ENCODE peak calls at places on chromosomes 6 and 20, in seven cellular contexts. One of them, this sample, is unnamed.

GRCh38 chr6:22205266-22205665 is 91.6 kb downstream of the PRL start:
- DNase-seq in right lobe of liver: no peak
- DNase-seq in ovary: no peak
- DNase-seq in breast epithelium: no peak
- DNase-seq in A549: no peak
- DNase-seq in IMR-90: no peak
- DNase-seq in uterus: no peak
- DNase-seq in this sample: no peak

GRCh38 chr6:65259080-65259479 is 447.9 kb downstream of the EYS start:
- DNase-seq in IMR-90: peak
- DNase-seq in uterus: no peak
- DNase-seq in A549: peak
- DNase-seq in breast epithelium: no peak
- DNase-seq in ovary: no peak
- DNase-seq in right lobe of liver: no peak
- DNase-seq in this sample: no peak

GRCh38 chr6:42137192-42137753 is 5.1 kb downstream of the C6orf132 start:
- DNase-seq in A549: peak
- DNase-seq in right lobe of liver: no peak
- DNase-seq in ovary: no peak
- DNase-seq in uterus: no peak
- DNase-seq in breast epithelium: peak
- DNase-seq in IMR-90: no peak
- DNase-seq in this sample: no peak

GRCh38 chr6:41584668-41585205 is 38.6 kb downstream of the FOXP4 start:
- DNase-seq in ovary: no peak
- DNase-seq in breast epithelium: peak
- DNase-seq in IMR-90: no peak
- DNase-seq in A549: no peak
- DNase-seq in right lobe of liver: peak
- DNase-seq in uterus: no peak
- DNase-seq in this sample: no peak

GRCh38 chr6:7324520-7324919 is 11.5 kb upstream of the SSR1 start:
- DNase-seq in breast epithelium: no peak
- DNase-seq in right lobe of liver: no peak
- DNase-seq in A549: no peak
- DNase-seq in ovary: no peak
- DNase-seq in uterus: no peak
- DNase-seq in IMR-90: no peak
- DNase-seq in this sample: no peak

GRCh38 chr6:67759001-67759400 is 876.1 kb upstream of the ADGRB3 start:
- DNase-seq in uterus: no peak
- DNase-seq in ovary: no peak
- DNase-seq in A549: no peak
- DNase-seq in breast epithelium: no peak
- DNase-seq in IMR-90: no peak
- DNase-seq in right lobe of liver: no peak
- DNase-seq in this sample: no peak

GRCh38 chr6:124962617-124963415 is 579 bp downstream of the RNF217 start:
- DNase-seq in breast epithelium: no peak
- DNase-seq in right lobe of liver: peak
- DNase-seq in uterus: peak
- DNase-seq in IMR-90: peak
- DNase-seq in A549: peak
- DNase-seq in ovary: peak
- DNase-seq in this sample: peak

GRCh38 chr20:57443866-57444265 is 52.7 kb downstream of the RBM38 start:
- DNase-seq in breast epithelium: no peak
- DNase-seq in A549: no peak
- DNase-seq in right lobe of liver: no peak
- DNase-seq in uterus: no peak
- DNase-seq in ovary: no peak
- DNase-seq in IMR-90: no peak
- DNase-seq in this sample: no peak

GRCh38 chr6:148964467-148964866 is 217.6 kb downstream of the UST start:
- DNase-seq in right lobe of liver: no peak
- DNase-seq in IMR-90: no peak
- DNase-seq in breast epithelium: no peak
- DNase-seq in uterus: no peak
- DNase-seq in A549: no peak
- DNase-seq in ovary: no peak
- DNase-seq in this sample: no peak

GRCh38 chr20:39605361-39605760 is 643.2 kb downstream of the DHX35 start:
- DNase-seq in A549: no peak
- DNase-seq in breast epithelium: no peak
- DNase-seq in IMR-90: no peak
- DNase-seq in ovary: no peak
- DNase-seq in right lobe of liver: no peak
- DNase-seq in uterus: no peak
- DNase-seq in this sample: no peak

GRCh38 chr6:33699131-33699530 is 12.4 kb downstream of the UQCC2 start:
- DNase-seq in ovary: peak
- DNase-seq in IMR-90: no peak
- DNase-seq in uterus: no peak
- DNase-seq in breast epithelium: no peak
- DNase-seq in right lobe of liver: no peak
- DNase-seq in A549: no peak
- DNase-seq in this sample: no peak

GRCh38 chr6:19382676-19383075 is 454.5 kb upstream of the ID4 start:
- DNase-seq in breast epithelium: no peak
- DNase-seq in uterus: no peak
- DNase-seq in A549: no peak
- DNase-seq in IMR-90: no peak
- DNase-seq in ovary: no peak
- DNase-seq in right lobe of liver: no peak
- DNase-seq in this sample: no peak

GRCh38 chr6:14254505-14254904 is 136.9 kb downstream of the CD83 start:
- DNase-seq in A549: no peak
- DNase-seq in ovary: no peak
- DNase-seq in right lobe of liver: no peak
- DNase-seq in uterus: no peak
- DNase-seq in IMR-90: no peak
- DNase-seq in breast epithelium: no peak
- DNase-seq in this sample: no peak

GRCh38 chr6:39128832-39129231 is 13.8 kb upstream of the SAYSD1 start:
- DNase-seq in A549: no peak
- DNase-seq in ovary: no peak
- DNase-seq in uterus: no peak
- DNase-seq in IMR-90: no peak
- DNase-seq in breast epithelium: no peak
- DNase-seq in right lobe of liver: no peak
- DNase-seq in this sample: no peak

GRCh38 chr6:75170666-75171065 is 35.2 kb downstream of the COL12A1 start:
- DNase-seq in uterus: no peak
- DNase-seq in breast epithelium: no peak
- DNase-seq in IMR-90: no peak
- DNase-seq in ovary: no peak
- DNase-seq in A549: no peak
- DNase-seq in right lobe of liver: no peak
- DNase-seq in this sample: no peak

GRCh38 chr6:44270526-44271405 is 516 bp downstream of the TMEM151B start:
- DNase-seq in uterus: no peak
- DNase-seq in right lobe of liver: peak
- DNase-seq in A549: no peak
- DNase-seq in ovary: no peak
- DNase-seq in breast epithelium: no peak
- DNase-seq in IMR-90: no peak
- DNase-seq in this sample: no peak

GRCh38 chr6:98977606-98978292 is 30.0 kb upstream of the FBXL4 start:
- DNase-seq in IMR-90: no peak
- DNase-seq in A549: no peak
- DNase-seq in uterus: no peak
- DNase-seq in breast epithelium: no peak
- DNase-seq in right lobe of liver: no peak
- DNase-seq in ovary: no peak
- DNase-seq in this sample: no peak

GRCh38 chr6:98973571-98973970 is 25.8 kb upstream of the FBXL4 start:
- DNase-seq in breast epithelium: no peak
- DNase-seq in A549: no peak
- DNase-seq in IMR-90: no peak
- DNase-seq in ovary: no peak
- DNase-seq in uterus: no peak
- DNase-seq in right lobe of liver: no peak
- DNase-seq in this sample: no peak

GRCh38 chr6:98974309-98974708 is 26.6 kb upstream of the FBXL4 start:
- DNase-seq in A549: no peak
- DNase-seq in ovary: no peak
- DNase-seq in breast epithelium: no peak
- DNase-seq in uterus: no peak
- DNase-seq in IMR-90: no peak
- DNase-seq in right lobe of liver: no peak
- DNase-seq in this sample: no peak

GRCh38 chr6:98976674-98977365 is 29.1 kb upstream of the FBXL4 start:
- DNase-seq in A549: no peak
- DNase-seq in IMR-90: no peak
- DNase-seq in right lobe of liver: no peak
- DNase-seq in breast epithelium: no peak
- DNase-seq in uterus: no peak
- DNase-seq in ovary: no peak
- DNase-seq in this sample: no peak

DNA sequence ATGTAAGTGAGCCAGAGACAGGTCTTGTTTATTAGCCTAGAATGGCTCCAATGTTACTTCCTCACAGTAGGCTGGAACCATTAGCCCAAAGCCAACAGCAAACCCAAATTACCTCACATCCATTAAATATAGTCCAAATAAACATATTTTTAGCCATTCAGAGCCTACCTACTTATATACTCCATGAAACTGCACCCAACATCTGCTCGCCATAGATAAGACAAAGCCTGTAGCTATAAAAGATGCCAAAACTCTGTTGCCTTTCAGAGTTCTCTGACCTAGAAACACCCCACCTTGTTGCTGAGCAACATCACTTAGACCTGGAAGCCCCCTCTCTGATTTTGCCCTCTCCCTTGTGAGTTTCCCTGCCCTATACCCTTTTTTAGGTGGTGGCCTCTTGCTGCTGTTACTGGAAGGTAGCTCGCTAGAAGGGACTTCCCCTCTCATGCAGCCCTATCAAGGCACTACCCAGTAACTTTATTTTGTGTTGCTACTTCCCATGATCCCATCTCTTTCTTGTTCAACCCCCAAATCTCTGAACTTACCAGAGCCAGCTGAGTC is 27.7 kb upstream of the FBXL4 start:
- DNase-seq in A549: no peak
- DNase-seq in ovary: no peak
- DNase-seq in breast epithelium: no peak
- DNase-seq in uterus: no peak
- DNase-seq in IMR-90: no peak
- DNase-seq in right lobe of liver: no peak
- DNase-seq in this sample: no peak
- H3K4me3 ChIP-seq in A549: no peak
- H3K4me3 ChIP-seq in ovary: no peak
- H3K4me3 ChIP-seq in breast epithelium: no peak
- H3K4me3 ChIP-seq in uterus: no peak
- H3K4me3 ChIP-seq in IMR-90: no peak
- H3K4me3 ChIP-seq in right lobe of liver: no peak
- H3K4me3 ChIP-seq in this sample: no peak

GRCh38 chr6:37174515-37175331 is 4.8 kb downstream of the PIM1 start:
- DNase-seq in A549: no peak
- DNase-seq in ovary: no peak
- DNase-seq in IMR-90: no peak
- DNase-seq in right lobe of liver: no peak
- DNase-seq in breast epithelium: no peak
- DNase-seq in uterus: no peak
- DNase-seq in this sample: no peak
- TF ChIP-seq POLR2A in A549: no peak
- TF ChIP-seq POLR2A in ovary: no peak
- TF ChIP-seq POLR2A in IMR-90: no peak
- TF ChIP-seq POLR2A in right lobe of liver: peak
- TF ChIP-seq POLR2A in breast epithelium: no peak
- TF ChIP-seq POLR2A in uterus: no peak
- TF ChIP-seq POLR2A in this sample: no peak

GRCh38 chr6:2546941-2547716 is 203.6 kb downstream of the MYLK4 start:
- DNase-seq in breast epithelium: no peak
- DNase-seq in uterus: no peak
- DNase-seq in A549: no peak
- DNase-seq in right lobe of liver: no peak
- DNase-seq in ovary: no peak
- DNase-seq in IMR-90: no peak
- DNase-seq in this sample: no peak
- H3K4me3 ChIP-seq in breast epithelium: no peak
- H3K4me3 ChIP-seq in uterus: no peak
- H3K4me3 ChIP-seq in A549: no peak
- H3K4me3 ChIP-seq in right lobe of liver: no peak
- H3K4me3 ChIP-seq in ovary: no peak
- H3K4me3 ChIP-seq in IMR-90: no peak
- H3K4me3 ChIP-seq in this sample: no peak

GRCh38 chr6:21067521-21067920 is 526.0 kb upstream of the SOX4 start:
- DNase-seq in IMR-90: no peak
- DNase-seq in right lobe of liver: no peak
- DNase-seq in ovary: no peak
- DNase-seq in uterus: no peak
- DNase-seq in A549: no peak
- DNase-seq in breast epithelium: no peak
- DNase-seq in this sample: no peak
- TF ChIP-seq POLR2A in IMR-90: no peak
- TF ChIP-seq POLR2A in right lobe of liver: no peak
- TF ChIP-seq POLR2A in ovary: no peak
- TF ChIP-seq POLR2A in uterus: no peak
- TF ChIP-seq POLR2A in A549: no peak
- TF ChIP-seq POLR2A in breast epithelium: no peak
- TF ChIP-seq POLR2A in this sample: no peak

DNA sequence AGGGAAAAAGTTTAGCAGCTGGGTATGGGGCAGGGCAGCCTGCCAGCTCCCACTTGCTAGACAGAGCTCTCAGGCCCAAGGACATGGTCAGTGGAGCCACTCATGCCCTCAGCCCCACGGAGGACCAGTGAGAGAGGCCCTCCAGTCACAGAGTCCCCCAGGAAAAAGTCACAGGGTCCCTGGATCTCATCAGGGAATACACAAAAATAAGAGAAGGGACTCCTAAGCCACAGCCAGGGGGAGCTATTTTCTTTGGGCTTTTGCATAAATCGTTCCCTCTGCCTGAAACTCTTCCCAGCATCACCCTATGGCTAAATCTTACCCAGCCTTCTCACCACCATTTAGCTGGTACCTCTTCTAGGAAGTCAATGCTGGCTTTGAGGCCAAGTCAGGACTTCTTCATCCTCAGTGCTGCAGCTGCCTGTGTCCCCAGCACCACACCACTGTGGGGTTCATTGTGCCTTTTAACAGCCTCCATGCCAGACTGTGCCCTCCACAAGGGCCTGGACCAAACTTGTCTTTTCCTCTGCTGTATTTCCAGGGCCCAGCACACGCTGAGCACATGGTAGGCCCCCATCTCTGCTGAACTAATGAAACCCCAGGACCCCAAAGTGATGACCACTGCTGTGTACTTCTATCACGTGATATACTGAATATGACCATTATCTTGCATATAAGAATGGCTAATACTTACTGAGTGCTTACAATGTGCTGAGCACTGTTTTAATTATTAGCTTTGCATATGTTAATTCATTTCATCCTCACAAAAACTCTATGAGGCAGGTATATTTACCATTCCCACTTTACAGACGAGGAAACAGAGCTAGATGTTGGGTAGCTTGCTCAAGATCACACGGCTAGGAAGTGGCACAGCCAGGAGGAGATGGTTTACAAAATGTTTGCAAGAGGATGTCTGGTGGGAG is 2.0 kb downstream of the ZNF335 start:
- DNase-seq in IMR-90: peak
- DNase-seq in right lobe of liver: peak
- DNase-seq in ovary: peak
- DNase-seq in breast epithelium: peak
- DNase-seq in A549: peak
- DNase-seq in uterus: peak
- DNase-seq in this sample: peak
- H3K4me3 ChIP-seq in IMR-90: no peak
- H3K4me3 ChIP-seq in right lobe of liver: peak
- H3K4me3 ChIP-seq in ovary: peak
- H3K4me3 ChIP-seq in breast epithelium: peak
- H3K4me3 ChIP-seq in A549: peak
- H3K4me3 ChIP-seq in uterus: peak
- H3K4me3 ChIP-seq in this sample: peak